ENCODE peak calls at places on chromosomes 3 and 15, in four cellular contexts. One of them, this sample, is unnamed.

GRCh38 chr15:36458406-36458805 is 121.0 kb upstream of the CDIN1 start:
- DNase-seq in T-helper 2 cell: no peak
- DNase-seq in hypothalamus: no peak
- DNase-seq in activated CD4-positive, alpha-beta T cell treated with anti-CD3 and anti-CD28 coated beads for 48 hours: no peak
- DNase-seq in this sample: no peak

GRCh38 chr15:74262635-74263034 is 26.5 kb downstream of the CCDC33 start:
- DNase-seq in T-helper 2 cell: no peak
- DNase-seq in hypothalamus: no peak
- DNase-seq in activated CD4-positive, alpha-beta T cell treated with anti-CD3 and anti-CD28 coated beads for 48 hours: no peak
- DNase-seq in this sample: no peak

GRCh38 chr15:46293550-46293949 is 658.7 kb downstream of the SQOR start:
- DNase-seq in hypothalamus: no peak
- DNase-seq in activated CD4-positive, alpha-beta T cell treated with anti-CD3 and anti-CD28 coated beads for 48 hours: no peak
- DNase-seq in T-helper 2 cell: no peak
- DNase-seq in this sample: no peak

GRCh38 chr15:75368689-75369239 is 357 bp upstream of the MAN2C1 start:
- DNase-seq in T-helper 2 cell: peak; percentile 49
- DNase-seq in hypothalamus: no peak
- DNase-seq in activated CD4-positive, alpha-beta T cell treated with anti-CD3 and anti-CD28 coated beads for 48 hours: no peak
- DNase-seq in this sample: no peak

GRCh38 chr3:127608362-127608718 is 10.1 kb downstream of the MCM2 start:
- DNase-seq in T-helper 2 cell: no peak
- DNase-seq in activated CD4-positive, alpha-beta T cell treated with anti-CD3 and anti-CD28 coated beads for 48 hours: no peak
- DNase-seq in hypothalamus: no peak
- DNase-seq in this sample: no peak

GRCh38 chr3:49416867-49417266 is 4.6 kb downstream of the TCTA start:
- DNase-seq in T-helper 2 cell: no peak
- DNase-seq in activated CD4-positive, alpha-beta T cell treated with anti-CD3 and anti-CD28 coated beads for 48 hours: no peak
- DNase-seq in hypothalamus: no peak
- DNase-seq in this sample: no peak

GRCh38 chr3:138070006-138070405 is 45.4 kb downstream of the DZIP1L start:
- DNase-seq in activated CD4-positive, alpha-beta T cell treated with anti-CD3 and anti-CD28 coated beads for 48 hours: no peak
- DNase-seq in T-helper 2 cell: no peak
- DNase-seq in hypothalamus: no peak
- DNase-seq in this sample: no peak

GRCh38 chr15:43939070-43939469 is 112.3 kb downstream of the WDR76 start:
- DNase-seq in T-helper 2 cell: no peak
- DNase-seq in hypothalamus: no peak
- DNase-seq in activated CD4-positive, alpha-beta T cell treated with anti-CD3 and anti-CD28 coated beads for 48 hours: peak; percentile 28
- DNase-seq in this sample: no peak

GRCh38 chr3:102069211-102069662 is 219.9 kb downstream of the NFKBIZ start:
- DNase-seq in T-helper 2 cell: no peak
- DNase-seq in activated CD4-positive, alpha-beta T cell treated with anti-CD3 and anti-CD28 coated beads for 48 hours: no peak
- DNase-seq in hypothalamus: no peak
- DNase-seq in this sample: no peak

GRCh38 chr3:13391308-13391707 is 28.8 kb downstream of the NUP210 start:
- DNase-seq in T-helper 2 cell: peak; percentile 24
- DNase-seq in activated CD4-positive, alpha-beta T cell treated with anti-CD3 and anti-CD28 coated beads for 48 hours: peak; percentile 21
- DNase-seq in hypothalamus: no peak
- DNase-seq in this sample: no peak

GRCh38 chr3:107752202-107752990 is 229.6 kb downstream of the BBX start:
- DNase-seq in T-helper 2 cell: peak; percentile 27
- DNase-seq in hypothalamus: no peak
- DNase-seq in activated CD4-positive, alpha-beta T cell treated with anti-CD3 and anti-CD28 coated beads for 48 hours: no peak
- DNase-seq in this sample: no peak

This sample was measured in thoracic aorta.